ENCODE peak calls at places on chromosomes 5 and 9, in ten cellular contexts. W is effector CD4-positive, alpha-beta T cell; T is retinal pigment epithelial cell; A is SK-N-MC; V is astrocyte; F is coronary artery; M is neural crest cell; I is NCI-H524 treated with DMSO at 0.1 percent for 48 hours; X is choroid plexus epithelial cell; B is endothelial cell. L is an unnamed sample.

GRCh38 chr5:120806132-120806531 is 342.0 kb downstream of the PRR16 start:
- DNase-seq in X (peak), W (no peak), B (no peak), V (peak), T (no peak), M (no peak), F (no peak), A (no peak), I (no peak), L (no peak)

GRCh38 chr9:69036319-69036718 is 767 bp downstream of the FXN start:
- DNase-seq in W (no peak), I (no peak), X (peak), A (no peak), T (no peak), B (no peak), V (no peak), F (no peak), M (no peak), L (peak)

GRCh38 chr9:95073042-95073607 is 244.4 kb downstream of the FANCC start:
- DNase-seq in A (no peak), X (peak), T (no peak), F (no peak), M (no peak), I (no peak), B (peak), W (no peak), V (no peak), L (no peak)

GRCh38 chr9:114264806-114265550 is 57.9 kb upstream of the ORM1 start:
- DNase-seq in T (no peak), V (no peak), I (peak), B (no peak), M (no peak), X (no peak), F (no peak), W (no peak), A (no peak), L (no peak)

GRCh38 chr9:135602789-135603481 is 36.4 kb downstream of the GLT6D1 start:
- DNase-seq in V (peak), F (peak), X (peak), I (no peak), W (peak), M (peak), A (no peak), B (peak), T (peak), L (peak)

GRCh38 chr9:126372716-126373115 is 46.1 kb downstream of the MVB12B start:
- DNase-seq in T (no peak), W (no peak), B (no peak), A (no peak), X (no peak), F (no peak), M (no peak), I (no peak), V (no peak), L (no peak)

GRCh38 chr5:160199410-160199911 is 29.8 kb upstream of the FABP6 start:
- DNase-seq in A (no peak), I (no peak), F (peak), W (peak), V (no peak), M (peak), X (peak), T (no peak), B (peak), L (peak)

GRCh38 chr9:132027752-132028666 is 51.7 kb downstream of the MED27 start:
- DNase-seq in M (no peak), B (no peak), X (peak), W (no peak), I (no peak), F (no peak), T (no peak), V (no peak), A (no peak), L (no peak)

GRCh38 chr9:22469928-22470544 is 23.4 kb downstream of the DMRTA1 start:
- DNase-seq in W (no peak), B (peak), F (no peak), V (peak), X (peak), I (peak), A (peak), T (no peak), M (peak), L (no peak)

GRCh38 chr5:311963-312362 is 9.6 kb upstream of the AHRR start:
- DNase-seq in B (no peak), I (no peak), V (no peak), F (no peak), W (no peak), T (no peak), X (no peak), M (no peak), A (no peak), L (no peak)

GRCh38 chr5:1763548-1763911 is 36.1 kb downstream of the MRPL36 start:
- DNase-seq in M (peak), V (peak), T (peak), I (no peak), B (peak), W (peak), X (peak), F (peak), A (no peak), L (peak)

GRCh38 chr9:77751341-77752091 is 103.4 kb upstream of the GNA14 start:
- DNase-seq in W (no peak), A (peak), X (peak), F (no peak), B (peak), T (no peak), I (no peak), M (peak), V (peak), L (no peak)

GRCh38 chr9:27726244-27727141 is 153.2 kb upstream of the C9orf72 start:
- DNase-seq in W (no peak), V (peak), B (peak), A (peak), M (peak), X (peak), T (no peak), I (no peak), F (no peak), L (no peak)

GRCh38 chr9:21754741-21755140 is 47.7 kb upstream of the MTAP start:
- DNase-seq in X (no peak), F (no peak), I (no peak), A (no peak), T (no peak), V (no peak), W (no peak), B (no peak), M (no peak), L (no peak)

GRCh38 chr5:16894236-16895057 is 41.6 kb downstream of the MYO10 start:
- DNase-seq in A (no peak), M (peak), B (no peak), V (peak), T (peak), X (peak), I (peak), W (no peak), F (no peak), L (no peak)

GRCh38 chr5:36180556-36181350 is 28.8 kb downstream of the SKP2 start:
- DNase-seq in W (no peak), X (no peak), I (no peak), V (no peak), T (no peak), B (no peak), M (no peak), F (no peak), A (no peak), L (no peak)

GRCh38 chr9:121976751-121977150 is 116.4 kb downstream of the TTLL11 start:
- DNase-seq in V (peak), M (no peak), T (peak), X (peak), A (no peak), I (no peak), W (no peak), F (no peak), B (no peak), L (no peak)

GRCh38 chr9:126052791-126053190 is 273.8 kb upstream of the MVB12B start:
- DNase-seq in B (no peak), X (no peak), W (no peak), F (no peak), M (no peak), T (no peak), I (no peak), V (no peak), A (no peak), L (no peak)

GRCh38 chr5:180304431-180305375 is 12.8 kb upstream of the MAPK9 start:
- DNase-seq in T (no peak), A (no peak), F (peak), W (no peak), I (no peak), M (no peak), B (no peak), X (no peak), V (no peak), L (no peak)

GRCh38 chr5:44807269-44807668 is 1.5 kb upstream of the MRPS30 start:
- DNase-seq in V (no peak), A (no peak), W (no peak), F (no peak), I (no peak), X (no peak), M (no peak), T (no peak), B (no peak), L (no peak)

GRCh38 chr9:129490583-129491485 is 130.1 kb downstream of the C9orf50 start:
- DNase-seq in M (no peak), W (no peak), A (no peak), X (peak), B (no peak), T (no peak), F (peak), V (no peak), I (no peak), L (no peak)

GRCh38 chr5:60549841-60550240 is 150.1 kb downstream of the DEPDC1B start:
- DNase-seq in A (no peak), I (no peak), T (no peak), B (no peak), V (no peak), X (no peak), F (no peak), M (no peak), W (no peak), L (no peak)

GRCh38 chr5:35924950-35925722 is 13.3 kb downstream of the CAPSL start:
- DNase-seq in A (no peak), M (peak), T (peak), F (no peak), B (peak), W (peak), V (peak), X (peak), I (peak), L (peak)

GRCh38 chr9:92278117-92278516 is 15.4 kb downstream of the IARS1 start:
- DNase-seq in A (no peak), V (peak), X (peak), F (no peak), W (no peak), T (no peak), B (no peak), M (no peak), I (no peak), L (no peak)

GRCh38 chr9:89078860-89079259 is 87.6 kb downstream of the S1PR3 start:
- DNase-seq in T (peak), A (no peak), V (peak), I (no peak), B (no peak), X (peak), M (no peak), F (no peak), W (no peak), L (no peak)

GRCh38 chr9:79390077-79390673 is 181.6 kb upstream of the TLE4 start:
- DNase-seq in W (no peak), V (peak), I (no peak), F (no peak), B (no peak), M (no peak), X (peak), A (no peak), T (no peak), L (no peak)

GRCh38 chr9:15306068-15306756 is 804 bp downstream of the TTC39B start:
- DNase-seq in W (peak), M (peak), I (peak), V (peak), T (no peak), X (peak), A (no peak), B (peak), F (peak), L (peak)

GRCh38 chr5:112776301-112776856 is 38.7 kb downstream of the APC start:
- DNase-seq in B (no peak), V (peak), X (peak), M (no peak), I (no peak), T (no peak), A (no peak), F (no peak), W (no peak), L (no peak)

GRCh38 chr9:104748359-104749031 is 1.0 kb downstream of the NIPSNAP3A start:
- DNase-seq in V (peak), I (no peak), T (no peak), X (peak), B (no peak), A (no peak), W (no peak), M (no peak), F (no peak), L (no peak)

GRCh38 chr5:163165277-163165676 is 272.1 kb upstream of the CCNG1 start:
- DNase-seq in B (no peak), F (no peak), V (no peak), W (no peak), T (no peak), I (no peak), X (no peak), M (no peak), A (no peak), L (no peak)

GRCh38 chr9:125142560-125143376 is 560 bp downstream of the SCAI start:
- DNase-seq in F (no peak), M (peak), I (no peak), A (no peak), V (no peak), T (no peak), B (no peak), W (peak), X (no peak), L (no peak)

GRCh38 chr9:78054180-78054579 is 22.6 kb upstream of the GNAQ start:
- DNase-seq in T (no peak), W (peak), M (no peak), V (no peak), I (no peak), B (no peak), F (no peak), A (no peak), X (no peak), L (peak)

L was measured in CD8-positive, alpha-beta memory T cell.